ENCODE peak calls at places on chromosomes 6 and 20, in ten cellular contexts. One of them, this sample, is unnamed.

GRCh38 chr6:72616406-72617015 is 5.4 kb upstream of the KCNQ5 start:
- DNase-seq in activated T-helper 1 cell treated with anti-CD3 and anti-CD28 coated beads, Interleukin-12 subunit alpha, Interleukin-12 subunit beta, Interleukin-2, Interleukin-4 antibody, amounts not matched to agents 30 ng/mL and 10 ng/mL and 1 ng/mL, durations not matched to agents 14 hours and 24 hours and 36 hours: no peak
- DNase-seq in SJSA1: no peak
- DNase-seq in A549: peak; percentile 31
- DNase-seq in PC-3: peak; percentile 58
- DNase-seq in germinal center: peak; percentile 29
- DNase-seq in colonic mucosa: no peak
- DNase-seq in stimulated activated CD4-positive, alpha-beta T cell treated with anti-CD3 and anti-CD28 coated beads, Interleukin-15, amount 100 ng/mL, for 24 hours: no peak
- DNase-seq in pons: peak; percentile 36
- DNase-seq in RWPE1: no peak
- DNase-seq in this sample: peak; percentile 54

GRCh38 chr6:36301781-36302180 is 31.9 kb downstream of the PNPLA1 start:
- DNase-seq in pons: no peak
- DNase-seq in stimulated activated CD4-positive, alpha-beta T cell treated with anti-CD3 and anti-CD28 coated beads, Interleukin-15, amount 100 ng/mL, for 24 hours: no peak
- DNase-seq in activated T-helper 1 cell treated with anti-CD3 and anti-CD28 coated beads, Interleukin-12 subunit alpha, Interleukin-12 subunit beta, Interleukin-2, Interleukin-4 antibody, amounts not matched to agents 30 ng/mL and 10 ng/mL and 1 ng/mL, durations not matched to agents 14 hours and 24 hours and 36 hours: no peak
- DNase-seq in RWPE1: no peak
- DNase-seq in PC-3: no peak
- DNase-seq in SJSA1: no peak
- DNase-seq in germinal center: no peak
- DNase-seq in colonic mucosa: no peak
- DNase-seq in A549: no peak
- DNase-seq in this sample: no peak

GRCh38 chr6:132190815-132191175 is 210.5 kb downstream of the MOXD1 start:
- DNase-seq in colonic mucosa: no peak
- DNase-seq in activated T-helper 1 cell treated with anti-CD3 and anti-CD28 coated beads, Interleukin-12 subunit alpha, Interleukin-12 subunit beta, Interleukin-2, Interleukin-4 antibody, amounts not matched to agents 30 ng/mL and 10 ng/mL and 1 ng/mL, durations not matched to agents 14 hours and 24 hours and 36 hours: no peak
- DNase-seq in SJSA1: peak; percentile 18
- DNase-seq in A549: no peak
- DNase-seq in RWPE1: no peak
- DNase-seq in PC-3: no peak
- DNase-seq in germinal center: no peak
- DNase-seq in stimulated activated CD4-positive, alpha-beta T cell treated with anti-CD3 and anti-CD28 coated beads, Interleukin-15, amount 100 ng/mL, for 24 hours: no peak
- DNase-seq in pons: no peak
- DNase-seq in this sample: no peak

GRCh38 chr6:10403385-10404106 is 11.3 kb downstream of the TFAP2A start:
- DNase-seq in activated T-helper 1 cell treated with anti-CD3 and anti-CD28 coated beads, Interleukin-12 subunit alpha, Interleukin-12 subunit beta, Interleukin-2, Interleukin-4 antibody, amounts not matched to agents 30 ng/mL and 10 ng/mL and 1 ng/mL, durations not matched to agents 14 hours and 24 hours and 36 hours: no peak
- DNase-seq in A549: peak; percentile 87
- DNase-seq in PC-3: peak; percentile 94
- DNase-seq in SJSA1: no peak
- DNase-seq in germinal center: no peak
- DNase-seq in stimulated activated CD4-positive, alpha-beta T cell treated with anti-CD3 and anti-CD28 coated beads, Interleukin-15, amount 100 ng/mL, for 24 hours: no peak
- DNase-seq in pons: peak; percentile 33
- DNase-seq in colonic mucosa: no peak
- DNase-seq in RWPE1: peak; percentile 89
- DNase-seq in this sample: peak; percentile 97

GRCh38 chr20:43746344-43747137 is 19.7 kb upstream of the GTSF1L start:
- DNase-seq in RWPE1: no peak
- DNase-seq in activated T-helper 1 cell treated with anti-CD3 and anti-CD28 coated beads, Interleukin-12 subunit alpha, Interleukin-12 subunit beta, Interleukin-2, Interleukin-4 antibody, amounts not matched to agents 30 ng/mL and 10 ng/mL and 1 ng/mL, durations not matched to agents 14 hours and 24 hours and 36 hours: no peak
- DNase-seq in PC-3: no peak
- DNase-seq in A549: no peak
- DNase-seq in SJSA1: no peak
- DNase-seq in germinal center: no peak
- DNase-seq in colonic mucosa: no peak
- DNase-seq in pons: no peak
- DNase-seq in stimulated activated CD4-positive, alpha-beta T cell treated with anti-CD3 and anti-CD28 coated beads, Interleukin-15, amount 100 ng/mL, for 24 hours: no peak
- DNase-seq in this sample: no peak

GRCh38 chr6:135008072-135008940 is 46.3 kb downstream of the HBS1L start:
- DNase-seq in activated T-helper 1 cell treated with anti-CD3 and anti-CD28 coated beads, Interleukin-12 subunit alpha, Interleukin-12 subunit beta, Interleukin-2, Interleukin-4 antibody, amounts not matched to agents 30 ng/mL and 10 ng/mL and 1 ng/mL, durations not matched to agents 14 hours and 24 hours and 36 hours: no peak
- DNase-seq in RWPE1: no peak
- DNase-seq in stimulated activated CD4-positive, alpha-beta T cell treated with anti-CD3 and anti-CD28 coated beads, Interleukin-15, amount 100 ng/mL, for 24 hours: peak; percentile 27
- DNase-seq in A549: no peak
- DNase-seq in PC-3: no peak
- DNase-seq in germinal center: no peak
- DNase-seq in pons: no peak
- DNase-seq in colonic mucosa: no peak
- DNase-seq in SJSA1: no peak
- DNase-seq in this sample: no peak

GRCh38 chr6:21050930-21051329 is 516.7 kb downstream of the CDKAL1 start:
- DNase-seq in PC-3: no peak
- DNase-seq in colonic mucosa: no peak
- DNase-seq in activated T-helper 1 cell treated with anti-CD3 and anti-CD28 coated beads, Interleukin-12 subunit alpha, Interleukin-12 subunit beta, Interleukin-2, Interleukin-4 antibody, amounts not matched to agents 30 ng/mL and 10 ng/mL and 1 ng/mL, durations not matched to agents 14 hours and 24 hours and 36 hours: no peak
- DNase-seq in SJSA1: no peak
- DNase-seq in stimulated activated CD4-positive, alpha-beta T cell treated with anti-CD3 and anti-CD28 coated beads, Interleukin-15, amount 100 ng/mL, for 24 hours: no peak
- DNase-seq in germinal center: no peak
- DNase-seq in A549: no peak
- DNase-seq in RWPE1: no peak
- DNase-seq in pons: no peak
- DNase-seq in this sample: no peak

GRCh38 chr20:49669601-49670189 is 44.0 kb downstream of the B4GALT5 start:
- DNase-seq in colonic mucosa: no peak
- DNase-seq in activated T-helper 1 cell treated with anti-CD3 and anti-CD28 coated beads, Interleukin-12 subunit alpha, Interleukin-12 subunit beta, Interleukin-2, Interleukin-4 antibody, amounts not matched to agents 30 ng/mL and 10 ng/mL and 1 ng/mL, durations not matched to agents 14 hours and 24 hours and 36 hours: peak; percentile 13
- DNase-seq in stimulated activated CD4-positive, alpha-beta T cell treated with anti-CD3 and anti-CD28 coated beads, Interleukin-15, amount 100 ng/mL, for 24 hours: peak; percentile 10
- DNase-seq in PC-3: no peak
- DNase-seq in pons: no peak
- DNase-seq in germinal center: peak; percentile 33
- DNase-seq in RWPE1: no peak
- DNase-seq in SJSA1: no peak
- DNase-seq in A549: no peak
- DNase-seq in this sample: no peak

GRCh38 chr6:28005975-28006374 is 48.9 kb downstream of the OR2B6 start:
- DNase-seq in A549: no peak
- DNase-seq in RWPE1: no peak
- DNase-seq in SJSA1: no peak
- DNase-seq in colonic mucosa: no peak
- DNase-seq in stimulated activated CD4-positive, alpha-beta T cell treated with anti-CD3 and anti-CD28 coated beads, Interleukin-15, amount 100 ng/mL, for 24 hours: no peak
- DNase-seq in pons: no peak
- DNase-seq in germinal center: no peak
- DNase-seq in PC-3: no peak
- DNase-seq in activated T-helper 1 cell treated with anti-CD3 and anti-CD28 coated beads, Interleukin-12 subunit alpha, Interleukin-12 subunit beta, Interleukin-2, Interleukin-4 antibody, amounts not matched to agents 30 ng/mL and 10 ng/mL and 1 ng/mL, durations not matched to agents 14 hours and 24 hours and 36 hours: no peak
- DNase-seq in this sample: no peak

GRCh38 chr6:75290558-75290957 is 6.0 kb upstream of the TMEM30A start:
- DNase-seq in PC-3: no peak
- DNase-seq in colonic mucosa: no peak
- DNase-seq in SJSA1: no peak
- DNase-seq in stimulated activated CD4-positive, alpha-beta T cell treated with anti-CD3 and anti-CD28 coated beads, Interleukin-15, amount 100 ng/mL, for 24 hours: no peak
- DNase-seq in germinal center: no peak
- DNase-seq in activated T-helper 1 cell treated with anti-CD3 and anti-CD28 coated beads, Interleukin-12 subunit alpha, Interleukin-12 subunit beta, Interleukin-2, Interleukin-4 antibody, amounts not matched to agents 30 ng/mL and 10 ng/mL and 1 ng/mL, durations not matched to agents 14 hours and 24 hours and 36 hours: no peak
- DNase-seq in A549: no peak
- DNase-seq in RWPE1: no peak
- DNase-seq in pons: peak; percentile 94
- DNase-seq in this sample: no peak

GRCh38 chr20:44302026-44302669 is 8.9 kb downstream of the FITM2 start:
- DNase-seq in PC-3: no peak
- DNase-seq in stimulated activated CD4-positive, alpha-beta T cell treated with anti-CD3 and anti-CD28 coated beads, Interleukin-15, amount 100 ng/mL, for 24 hours: no peak
- DNase-seq in SJSA1: no peak
- DNase-seq in germinal center: no peak
- DNase-seq in colonic mucosa: peak; percentile 51
- DNase-seq in pons: no peak
- DNase-seq in RWPE1: no peak
- DNase-seq in A549: peak; percentile 54
- DNase-seq in activated T-helper 1 cell treated with anti-CD3 and anti-CD28 coated beads, Interleukin-12 subunit alpha, Interleukin-12 subunit beta, Interleukin-2, Interleukin-4 antibody, amounts not matched to agents 30 ng/mL and 10 ng/mL and 1 ng/mL, durations not matched to agents 14 hours and 24 hours and 36 hours: no peak
- DNase-seq in this sample: peak; percentile 41

GRCh38 chr20:59821788-59822187 is 111.6 kb downstream of the SYCP2 start:
- DNase-seq in PC-3: no peak
- DNase-seq in colonic mucosa: peak; percentile 9
- DNase-seq in germinal center: no peak
- DNase-seq in pons: no peak
- DNase-seq in stimulated activated CD4-positive, alpha-beta T cell treated with anti-CD3 and anti-CD28 coated beads, Interleukin-15, amount 100 ng/mL, for 24 hours: no peak
- DNase-seq in RWPE1: no peak
- DNase-seq in activated T-helper 1 cell treated with anti-CD3 and anti-CD28 coated beads, Interleukin-12 subunit alpha, Interleukin-12 subunit beta, Interleukin-2, Interleukin-4 antibody, amounts not matched to agents 30 ng/mL and 10 ng/mL and 1 ng/mL, durations not matched to agents 14 hours and 24 hours and 36 hours: no peak
- DNase-seq in A549: no peak
- DNase-seq in SJSA1: no peak
- DNase-seq in this sample: no peak

GRCh38 chr6:106870069-106870468 is 104.5 kb downstream of the CD24 start:
- DNase-seq in activated T-helper 1 cell treated with anti-CD3 and anti-CD28 coated beads, Interleukin-12 subunit alpha, Interleukin-12 subunit beta, Interleukin-2, Interleukin-4 antibody, amounts not matched to agents 30 ng/mL and 10 ng/mL and 1 ng/mL, durations not matched to agents 14 hours and 24 hours and 36 hours: no peak
- DNase-seq in stimulated activated CD4-positive, alpha-beta T cell treated with anti-CD3 and anti-CD28 coated beads, Interleukin-15, amount 100 ng/mL, for 24 hours: no peak
- DNase-seq in SJSA1: peak; percentile 94
- DNase-seq in RWPE1: peak; percentile 85
- DNase-seq in pons: no peak
- DNase-seq in colonic mucosa: no peak
- DNase-seq in PC-3: peak; percentile 75
- DNase-seq in germinal center: no peak
- DNase-seq in A549: peak; percentile 34
- DNase-seq in this sample: peak; percentile 94

GRCh38 chr6:45532626-45533258 is 155.0 kb upstream of the SUPT3H start:
- DNase-seq in activated T-helper 1 cell treated with anti-CD3 and anti-CD28 coated beads, Interleukin-12 subunit alpha, Interleukin-12 subunit beta, Interleukin-2, Interleukin-4 antibody, amounts not matched to agents 30 ng/mL and 10 ng/mL and 1 ng/mL, durations not matched to agents 14 hours and 24 hours and 36 hours: no peak
- DNase-seq in RWPE1: no peak
- DNase-seq in stimulated activated CD4-positive, alpha-beta T cell treated with anti-CD3 and anti-CD28 coated beads, Interleukin-15, amount 100 ng/mL, for 24 hours: no peak
- DNase-seq in colonic mucosa: no peak
- DNase-seq in A549: no peak
- DNase-seq in PC-3: no peak
- DNase-seq in pons: peak; percentile 19
- DNase-seq in SJSA1: no peak
- DNase-seq in germinal center: no peak
- DNase-seq in this sample: peak; percentile 6

GRCh38 chr6:13375360-13375878 is 47.1 kb upstream of the TBC1D7 start:
- DNase-seq in germinal center: no peak
- DNase-seq in RWPE1: peak; percentile 59
- DNase-seq in colonic mucosa: no peak
- DNase-seq in stimulated activated CD4-positive, alpha-beta T cell treated with anti-CD3 and anti-CD28 coated beads, Interleukin-15, amount 100 ng/mL, for 24 hours: peak; percentile 75
- DNase-seq in A549: no peak
- DNase-seq in PC-3: no peak
- DNase-seq in SJSA1: no peak
- DNase-seq in activated T-helper 1 cell treated with anti-CD3 and anti-CD28 coated beads, Interleukin-12 subunit alpha, Interleukin-12 subunit beta, Interleukin-2, Interleukin-4 antibody, amounts not matched to agents 30 ng/mL and 10 ng/mL and 1 ng/mL, durations not matched to agents 14 hours and 24 hours and 36 hours: no peak
- DNase-seq in pons: no peak
- DNase-seq in this sample: peak; percentile 67